ENCODE peak calls at places on chromosomes 13 and 19, in nine cellular contexts. U is posterior vena cava; A is amygdala; G is psoas muscle; B is hippocampal formation; P is fibroblast of lung; O is effector CD4-positive, alpha-beta T cell; F is stimulated activated CD8-positive, alpha-beta memory T cell treated with anti-CD3 and anti-CD28 coated beads, Interleukin-4, amount 100 ng/mL, for 1 hour; V is T-helper 1 cell. R is an unnamed sample.

GRCh38 chr13:96041326-96042092 is 11.7 kb downstream of the UGGT2 start:
- DNase-seq in O (no peak), V (no peak), A (no peak), B (no peak), U (no peak), F (no peak), G (no peak), P (no peak), R (no peak)

GRCh38 chr19:40321566-40322270 is 26.5 kb downstream of the C19orf47 start:
- DNase-seq in O (no peak), B (no peak), P (no peak), A (no peak), U (peak), F (no peak), V (no peak), G (no peak), R (no peak)

GRCh38 chr13:98717891-98718290 is 34.6 kb downstream of the SLC15A1 start:
- DNase-seq in P (no peak), O (no peak), B (no peak), U (no peak), V (no peak), F (no peak), A (no peak), G (no peak), R (no peak)

GRCh38 chr19:45496349-45496953 is 396 bp downstream of the RTN2 start:
- DNase-seq in P (no peak), A (no peak), O (no peak), V (peak), F (no peak), B (no peak), G (peak), U (no peak), R (no peak)

GRCh38 chr19:13164370-13165090 is 14.3 kb downstream of the IER2 start:
- DNase-seq in B (no peak), G (no peak), O (peak), F (no peak), V (peak), U (no peak), A (peak), P (peak), R (peak)

GRCh38 chr13:44904982-44905381 is 84.3 kb downstream of the NUFIP1 start:
- DNase-seq in U (peak), G (peak), B (peak), V (no peak), A (peak), P (peak), O (no peak), F (no peak), R (no peak)

GRCh38 chr13:87666826-87667225 is 4.3 kb upstream of the SLITRK5 start:
- DNase-seq in F (no peak), V (no peak), O (no peak), G (no peak), B (no peak), A (no peak), P (peak), U (no peak), R (no peak)

GRCh38 chr13:113231306-113232207 is 22.1 kb downstream of the CUL4A start:
- DNase-seq in A (no peak), B (no peak), P (no peak), V (no peak), G (no peak), U (no peak), O (no peak), F (no peak), R (no peak)

GRCh38 chr13:114311908-114312307 is 2.4 kb upstream of the CHAMP1 start:
- DNase-seq in O (no peak), P (no peak), F (no peak), B (no peak), U (no peak), G (no peak), V (no peak), A (no peak), R (no peak)

GRCh38 chr13:112947796-112948195 is 21.2 kb upstream of the MCF2L start:
- DNase-seq in F (no peak), A (no peak), B (no peak), G (no peak), P (no peak), O (no peak), V (no peak), U (no peak), R (no peak)

GRCh38 chr13:71242191-71242590 is 624.8 kb downstream of the DACH1 start:
- DNase-seq in A (peak), O (no peak), B (no peak), V (no peak), P (peak), G (no peak), F (no peak), U (no peak), R (no peak)

GRCh38 chr13:48236528-48237353 is 3.7 kb downstream of the ITM2B start:
- DNase-seq in U (no peak), O (no peak), F (no peak), G (no peak), V (no peak), P (peak), A (no peak), B (no peak), R (peak)

GRCh38 chr19:39858541-39858940 is 12.4 kb upstream of the FBL start:
- DNase-seq in F (no peak), P (no peak), V (no peak), U (no peak), B (no peak), A (no peak), O (no peak), G (no peak), R (no peak)

GRCh38 chr19:31890230-31890629 is 455.2 kb upstream of the ZNF507 start:
- DNase-seq in O (no peak), G (no peak), P (no peak), F (no peak), B (no peak), U (no peak), A (no peak), V (no peak), R (no peak)

GRCh38 chr13:35926859-35927530 is 204.2 kb downstream of the DCLK1 start:
- DNase-seq in G (no peak), U (no peak), F (no peak), O (no peak), P (peak), B (no peak), A (no peak), V (no peak), R (no peak)

GRCh38 chr13:102045713-102046112 is 356.1 kb downstream of the FGF14 start:
- DNase-seq in O (no peak), G (no peak), F (no peak), A (no peak), B (no peak), U (no peak), V (no peak), P (no peak), R (no peak)

GRCh38 chr13:46896346-46897138 is at the start of gene HTR2A:
- DNase-seq in B (no peak), U (peak), P (peak), F (no peak), O (no peak), G (no peak), A (peak), V (no peak), R (no peak)

GRCh38 chr13:27878274-27878673 is 41.5 kb upstream of the PDX1 start:
- DNase-seq in A (no peak), G (no peak), O (no peak), V (no peak), P (no peak), B (no peak), F (no peak), U (no peak), R (no peak)

GRCh38 chr19:3171894-3172679 is 6.5 kb upstream of the S1PR4 start:
- DNase-seq in P (no peak), V (no peak), F (no peak), O (no peak), B (no peak), A (no peak), U (no peak), G (no peak), R (no peak)

GRCh38 chr13:28473044-28473443 is 21.9 kb downstream of the FLT1 start:
- DNase-seq in O (no peak), G (no peak), F (no peak), B (no peak), U (no peak), V (no peak), A (no peak), P (no peak), R (no peak)

GRCh38 chr13:33164331-33164730 is 121.2 kb downstream of the STARD13 start:
- DNase-seq in B (no peak), P (no peak), A (no peak), U (no peak), V (no peak), F (no peak), O (no peak), G (no peak), R (no peak)

GRCh38 chr19:46696052-46696451 is 20.9 kb downstream of the PRKD2 start:
- DNase-seq in O (no peak), P (no peak), U (no peak), G (no peak), V (no peak), B (no peak), F (no peak), A (no peak), R (no peak)

GRCh38 chr19:38012944-38013343 is 105.9 kb downstream of the SIPA1L3 start:
- DNase-seq in F (no peak), B (no peak), U (no peak), A (no peak), P (no peak), O (no peak), V (no peak), G (no peak), R (no peak)

GRCh38 chr19:42090687-42091086 is 14.7 kb downstream of the ZNF574 start:
- DNase-seq in U (no peak), F (no peak), V (no peak), G (no peak), P (no peak), O (no peak), A (no peak), B (no peak), R (no peak)

GRCh38 chr13:48403151-48403631 is 9.7 kb downstream of the LPAR6 start:
- DNase-seq in A (no peak), O (no peak), F (no peak), V (no peak), U (no peak), G (no peak), B (no peak), P (peak), R (no peak)

GRCh38 chr13:44371421-44371820 is 2.2 kb upstream of the SERP2 start:
- DNase-seq in V (no peak), O (no peak), B (no peak), P (no peak), G (no peak), U (no peak), F (no peak), A (no peak), R (no peak)

GRCh38 chr19:2820112-2820702 is 539 bp downstream of the ZNF554 start:
- DNase-seq in V (no peak), U (no peak), F (no peak), B (no peak), O (no peak), A (no peak), G (no peak), P (no peak), R (no peak)

GRCh38 chr13:51826606-51827005 is 18.4 kb downstream of the TMEM272 start:
- DNase-seq in A (no peak), G (no peak), B (no peak), V (no peak), U (no peak), O (no peak), F (no peak), P (no peak), R (no peak)

GRCh38 chr13:95019886-95020285 is 281.4 kb downstream of the ABCC4 start:
- DNase-seq in F (no peak), O (no peak), B (no peak), U (no peak), A (no peak), V (no peak), P (peak), G (no peak), R (no peak)

GRCh38 chr19:10612515-10613119 is 12.7 kb upstream of the SLC44A2 start:
- DNase-seq in O (no peak), V (no peak), B (peak), G (peak), U (peak), P (peak), A (peak), F (no peak), R (no peak)

GRCh38 chr19:18274776-18275356 is 614 bp upstream of the IQCN start:
- DNase-seq in A (peak), P (peak), V (no peak), O (no peak), G (peak), U (peak), B (peak), F (no peak), R (no peak)

GRCh38 chr13:79675931-79676658 is 195.1 kb downstream of the NDFIP2 start:
- DNase-seq in P (no peak), U (no peak), F (no peak), B (no peak), A (no peak), G (no peak), V (no peak), O (no peak), R (no peak)

GRCh38 chr13:44331912-44332840 is 41.4 kb upstream of the SERP2 start:
- DNase-seq in V (no peak), U (peak), A (peak), P (peak), B (peak), F (no peak), G (peak), O (no peak), R (no peak)

GRCh38 chr13:109381546-109382180 is 404.7 kb downstream of the IRS2 start:
- DNase-seq in B (no peak), A (no peak), O (no peak), F (no peak), U (no peak), V (no peak), G (no peak), P (peak), R (no peak)

GRCh38 chr19:55441319-55441691 is 1.8 kb downstream of the SHISA7 start:
- DNase-seq in B (no peak), P (no peak), G (no peak), V (no peak), F (no peak), U (no peak), A (no peak), O (no peak), R (no peak)

GRCh38 chr13:27796544-27797227 is 4.4 kb downstream of the GSX1 start:
- DNase-seq in V (no peak), P (no peak), F (no peak), A (no peak), B (no peak), O (no peak), U (peak), G (no peak), R (no peak)

GRCh38 chr19:5903502-5904301 is at the start of gene NDUFA11:
- DNase-seq in P (no peak), O (peak), V (peak), F (peak), B (peak), G (peak), U (peak), A (peak), R (peak)

GRCh38 chr19:4063369-4064072 is 3.2 kb downstream of the ZBTB7A start:
- DNase-seq in O (no peak), V (no peak), U (no peak), G (peak), F (no peak), B (no peak), A (no peak), P (no peak), R (no peak)

GRCh38 chr13:38785490-38785889 is 98.6 kb downstream of the FREM2 start:
- DNase-seq in O (no peak), P (no peak), F (no peak), V (no peak), U (no peak), G (no peak), B (no peak), A (no peak), R (no peak)